ENCODE peak calls at places on chromosomes 16 and 17, in five cellular contexts. One of them, this sample, is unnamed.
A peak's percentile ranks its signal among the peaks of the same experiment; 100 is the strongest.

GRCh38 chr17:4610656-4611055 is 26.3 kb downstream of the SMTNL2 start:
- DNase-seq in left cardiac atrium: no peak
- DNase-seq in stimulated activated CD4-positive, alpha-beta T cell treated with anti-CD3 and anti-CD28 coated beads, Interleukin-1b, Interleukin-23, amount 100 ng/mL, for 24 hours: no peak
- DNase-seq in choroid plexus epithelial cell: no peak
- DNase-seq in HTR-8/SVneo: no peak
- DNase-seq in this sample: no peak

GRCh38 chr17:27846042-27846655 is 45.8 kb upstream of the NOS2 start:
- DNase-seq in left cardiac atrium: no peak
- DNase-seq in HTR-8/SVneo: no peak
- DNase-seq in choroid plexus epithelial cell: no peak
- DNase-seq in stimulated activated CD4-positive, alpha-beta T cell treated with anti-CD3 and anti-CD28 coated beads, Interleukin-1b, Interleukin-23, amount 100 ng/mL, for 24 hours: no peak
- DNase-seq in this sample: peak; percentile 68

GRCh38 chr16:2482181-2483107 is 7.5 kb downstream of the TBC1D24 start:
- DNase-seq in stimulated activated CD4-positive, alpha-beta T cell treated with anti-CD3 and anti-CD28 coated beads, Interleukin-1b, Interleukin-23, amount 100 ng/mL, for 24 hours: no peak
- DNase-seq in choroid plexus epithelial cell: peak; percentile 13
- DNase-seq in left cardiac atrium: no peak
- DNase-seq in HTR-8/SVneo: no peak
- DNase-seq in this sample: no peak

GRCh38 chr16:76277099-76278030 is at the start of gene CNTNAP4:
- DNase-seq in choroid plexus epithelial cell: no peak
- DNase-seq in stimulated activated CD4-positive, alpha-beta T cell treated with anti-CD3 and anti-CD28 coated beads, Interleukin-1b, Interleukin-23, amount 100 ng/mL, for 24 hours: no peak
- DNase-seq in left cardiac atrium: peak; percentile 34
- DNase-seq in HTR-8/SVneo: no peak
- DNase-seq in this sample: no peak

GRCh38 chr16:29696881-29697331 is 17.9 kb downstream of the QPRT start:
- DNase-seq in stimulated activated CD4-positive, alpha-beta T cell treated with anti-CD3 and anti-CD28 coated beads, Interleukin-1b, Interleukin-23, amount 100 ng/mL, for 24 hours: no peak
- DNase-seq in choroid plexus epithelial cell: no peak
- DNase-seq in left cardiac atrium: no peak
- DNase-seq in HTR-8/SVneo: no peak
- DNase-seq in this sample: no peak

GRCh38 chr16:3580686-3581085 is 3.5 kb upstream of the NLRC3 start:
- DNase-seq in choroid plexus epithelial cell: peak; percentile 61
- DNase-seq in stimulated activated CD4-positive, alpha-beta T cell treated with anti-CD3 and anti-CD28 coated beads, Interleukin-1b, Interleukin-23, amount 100 ng/mL, for 24 hours: no peak
- DNase-seq in HTR-8/SVneo: no peak
- DNase-seq in left cardiac atrium: no peak
- DNase-seq in this sample: no peak

GRCh38 chr16:11876306-11876705 is 25.0 kb upstream of the RSL1D1 start:
- DNase-seq in left cardiac atrium: no peak
- DNase-seq in HTR-8/SVneo: no peak
- DNase-seq in choroid plexus epithelial cell: no peak
- DNase-seq in stimulated activated CD4-positive, alpha-beta T cell treated with anti-CD3 and anti-CD28 coated beads, Interleukin-1b, Interleukin-23, amount 100 ng/mL, for 24 hours: no peak
- DNase-seq in this sample: no peak

GRCh38 chr17:78992542-78993212 is 13.0 kb upstream of the LGALS3BP start:
- DNase-seq in HTR-8/SVneo: no peak
- DNase-seq in left cardiac atrium: no peak
- DNase-seq in choroid plexus epithelial cell: no peak
- DNase-seq in stimulated activated CD4-positive, alpha-beta T cell treated with anti-CD3 and anti-CD28 coated beads, Interleukin-1b, Interleukin-23, amount 100 ng/mL, for 24 hours: no peak
- DNase-seq in this sample: no peak